ENCODE peak calls at places on chromosomes 2 and 18, in four cellular contexts. O is neuronal stem cell, B is dorsolateral prefrontal cortex, S is aorta. Z is an unnamed sample.

GRCh38 chr2:71831208-71831577 is 316.5 kb downstream of the CYP26B1 start:
- DNase-seq in O (no peak), B (no peak), S (peak; percentile 90), Z (peak; percentile 41)

GRCh38 chr2:158214431-158214830 is 112.8 kb downstream of the UPP2 start:
- DNase-seq in O (no peak), B (no peak), S (no peak), Z (peak; percentile 25)

GRCh38 chr2:111618577-111618930 is 265.4 kb downstream of the ANAPC1 start:
- DNase-seq in O (no peak), B (no peak), S (peak; percentile 69), Z (no peak)

GRCh38 chr2:28662468-28663095 is 89.0 kb upstream of the PPP1CB start:
- DNase-seq in O (no peak), B (no peak), S (peak; percentile 81), Z (peak; percentile 56)

GRCh38 chr18:8801263-8801901 is 96.0 kb downstream of the MTCL1 start:
- DNase-seq in O (no peak), B (no peak), S (no peak), Z (peak; percentile 87)

GRCh38 chr2:231482806-231483391 is 18.6 kb upstream of the NCL start:
- DNase-seq in O (peak; percentile 47), B (peak; percentile 70), S (peak; percentile 85), Z (no peak)

GRCh38 chr2:145914716-145915115 is 1394.8 kb upstream of the ZEB2 start:
- DNase-seq in O (no peak), B (no peak), S (no peak), Z (no peak)

GRCh38 chr2:120013569-120014223 is 819 bp downstream of the EPB41L5 start:
- DNase-seq in O (no peak), B (no peak), S (no peak), Z (no peak)

GRCh38 chr2:227153766-227154486 is 10.1 kb downstream of the COL4A4 start:
- DNase-seq in O (no peak), B (no peak), S (peak; percentile 52), Z (no peak)

GRCh38 chr18:39599251-39599650 is 2033.7 kb upstream of the CELF4 start:
- DNase-seq in O (no peak), B (no peak), S (no peak), Z (no peak)

GRCh38 chr18:12064086-12064763 is 29.4 kb upstream of the ANKRD62 start:
- DNase-seq in O (no peak), B (no peak), S (no peak), Z (no peak)

GRCh38 chr2:66696856-66697255 is 261.9 kb downstream of the MEIS1 start:
- DNase-seq in O (no peak), B (no peak), S (no peak), Z (no peak)

GRCh38 chr2:153163055-153163454 is 315.5 kb downstream of the RPRM start:
- DNase-seq in O (peak; percentile 33), B (no peak), S (no peak), Z (no peak)

GRCh38 chr18:2522112-2522511 is 49.2 kb downstream of the METTL4 start:
- DNase-seq in O (no peak), B (no peak), S (no peak), Z (no peak)

GRCh38 chr2:205198130-205198505 is 484.2 kb upstream of the NRP2 start:
- DNase-seq in O (no peak), B (no peak), S (peak; percentile 53), Z (peak; percentile 84)

GRCh38 chr2:133296396-133296795 is 271.9 kb downstream of the NCKAP5 start:
- DNase-seq in O (no peak), B (no peak), S (no peak), Z (no peak)

GRCh38 chr2:177338177-177338721 is 54.3 kb upstream of the AGPS start:
- DNase-seq in O (no peak), B (no peak), S (no peak), Z (no peak)

GRCh38 chr18:7590800-7591560 is 23.9 kb downstream of the PTPRM start:
- DNase-seq in O (no peak), B (no peak), S (no peak), Z (no peak)

GRCh38 chr18:45435810-45436209 is 179.5 kb upstream of the SLC14A2 start:
- DNase-seq in O (no peak), B (no peak), S (no peak), Z (no peak)

GRCh38 chr2:73982140-73982617 is 2.5 kb upstream of the TET3 start:
- DNase-seq in O (no peak), B (no peak), S (peak; percentile 50), Z (no peak)

GRCh38 chr2:19623488-19623887 is 265.1 kb upstream of the OSR1 start:
- DNase-seq in O (no peak), B (no peak), S (no peak), Z (peak; percentile 55)

GRCh38 chr2:26568076-26568890 is 72.9 kb downstream of the CIB4 start:
- DNase-seq in O (no peak), B (no peak), S (no peak), Z (no peak)

GRCh38 chr18:36350839-36351474 is 53.4 kb downstream of the FHOD3 start:
- DNase-seq in O (no peak), B (no peak), S (no peak), Z (no peak)

GRCh38 chr18:76421291-76422078 is 73.6 kb downstream of the ZNF516 start:
- DNase-seq in O (no peak), B (no peak), S (no peak), Z (no peak)

GRCh38 chr18:2981212-2981728 is 31.7 kb downstream of the LPIN2 start:
- DNase-seq in O (no peak), B (no peak), S (no peak), Z (peak; percentile 91)

GRCh38 chr2:149679286-149679685 is 91.7 kb upstream of the MMADHC start:
- DNase-seq in O (no peak), B (no peak), S (no peak), Z (no peak)

GRCh38 chr2:53127061-53127650 is 640.4 kb upstream of the CHAC2 start:
- DNase-seq in O (no peak), B (no peak), S (no peak), Z (no peak)

GRCh38 chr18:58253871-58254270 is 209.8 kb downstream of the NEDD4L start:
- DNase-seq in O (no peak), B (no peak), S (no peak), Z (no peak)

GRCh38 chr2:159513745-159514144 is 102.6 kb downstream of the BAZ2B start:
- DNase-seq in O (no peak), B (no peak), S (no peak), Z (no peak)

GRCh38 chr2:128032092-128032491 is 4.2 kb upstream of the SAP130 start:
- DNase-seq in O (no peak), B (no peak), S (no peak), Z (no peak)

GRCh38 chr2:152062130-152063091 is 36.4 kb downstream of the CACNB4 start:
- DNase-seq in O (no peak), B (peak; percentile 51), S (peak; percentile 65), Z (peak; percentile 73)

GRCh38 chr2:46723346-46723745 is 192.3 kb downstream of the MCFD2 start:
- DNase-seq in O (no peak), B (no peak), S (no peak), Z (no peak)

GRCh38 chr2:8513601-8514273 is 168.1 kb upstream of the ID2 start:
- DNase-seq in O (no peak), B (no peak), S (peak; percentile 27), Z (no peak)

GRCh38 chr2:8515390-8515761 is 166.5 kb upstream of the ID2 start:
- DNase-seq in O (no peak), B (no peak), S (peak; percentile 58), Z (no peak)

GRCh38 chr2:8514274-8514662 is 167.6 kb upstream of the ID2 start:
- DNase-seq in O (no peak), B (no peak), S (no peak), Z (no peak)

GRCh38 chr2:8515864-8516533 is 165.9 kb upstream of the ID2 start:
- DNase-seq in O (no peak), B (no peak), S (no peak), Z (no peak)

DNA sequence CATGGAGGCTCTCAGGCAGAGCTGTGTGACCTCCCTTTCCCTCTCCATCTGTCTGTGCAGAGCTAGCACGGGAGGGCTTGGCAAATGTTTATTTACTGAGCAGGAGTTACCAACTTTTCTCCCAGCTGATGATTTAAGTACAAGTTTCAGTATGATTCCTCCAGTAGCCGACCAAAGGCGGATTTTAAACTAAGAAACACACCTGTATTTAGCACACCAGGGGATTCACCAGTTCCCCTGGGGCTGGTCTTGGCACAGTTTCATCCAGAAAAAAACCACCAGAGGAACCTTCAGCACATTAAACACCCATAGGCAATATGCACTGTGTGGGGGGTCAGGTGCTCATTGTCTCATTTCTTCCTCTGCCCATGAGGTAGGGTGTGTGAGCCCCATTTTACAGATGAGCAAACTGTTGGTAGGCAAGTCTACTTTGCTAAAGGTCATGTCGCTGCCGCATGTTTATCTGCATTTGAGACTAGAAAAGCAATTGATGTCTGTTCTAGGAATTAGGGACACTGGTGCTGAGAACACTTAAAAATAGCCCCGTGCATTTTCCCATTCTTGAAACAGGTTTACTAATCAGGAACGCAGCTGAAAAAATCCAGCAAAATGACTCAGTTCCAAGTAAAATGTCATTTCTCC is 167.0 kb upstream of the ID2 start:
- DNase-seq in O (no peak), B (no peak), S (no peak), Z (no peak)
- H3K4me3 ChIP-seq in O (no peak overlapping the region), B (no peak overlapping the region), S (no peak overlapping the region), Z (no peak overlapping the region)

GRCh38 chr2:240154606-240155005 is 14.1 kb upstream of the OTOS start:
- DNase-seq in O (no peak), B (no peak), S (peak; percentile 28), Z (no peak)
- H3K4me3 ChIP-seq in O (no peak overlapping the region), B (no peak overlapping the region), S (no peak overlapping the region), Z (no peak overlapping the region)

GRCh38 chr2:479031-479430 is 191.1 kb upstream of the ALKAL2 start:
- DNase-seq in O (no peak), B (no peak), S (no peak), Z (no peak)

GRCh38 chr2:481388-481787 is 193.5 kb upstream of the ALKAL2 start:
- DNase-seq in O (no peak), B (no peak), S (no peak), Z (no peak)

DNA sequence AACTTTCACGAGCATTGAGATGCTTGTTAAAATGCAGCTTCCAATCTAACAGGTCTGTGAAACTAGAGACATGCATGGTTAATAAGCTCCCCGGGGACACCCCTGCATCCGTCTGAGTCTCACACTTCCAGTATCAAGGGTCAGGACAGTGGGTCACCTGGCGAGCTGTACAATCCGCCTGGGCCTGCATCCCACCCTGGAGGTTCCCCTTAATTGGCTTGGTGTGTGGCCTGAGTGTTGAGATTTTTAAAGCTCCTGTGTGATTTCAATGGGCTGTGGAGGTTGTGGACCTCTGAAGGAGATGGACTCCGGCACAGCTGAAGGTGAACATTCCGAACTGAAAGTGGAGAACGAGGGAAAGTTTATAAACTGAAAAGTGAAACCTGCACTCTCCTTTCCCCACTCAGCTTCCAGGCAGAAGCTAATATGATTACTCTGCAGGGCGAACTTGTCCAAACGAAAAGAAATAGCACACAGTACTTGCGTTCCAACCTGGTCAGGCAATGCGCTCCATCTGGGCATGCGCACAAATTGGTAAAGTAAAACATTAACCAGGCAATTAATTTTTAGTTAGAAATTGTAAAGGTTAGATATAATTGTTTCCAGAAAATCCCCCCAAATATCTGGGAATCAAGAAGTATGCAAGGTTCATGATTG is 191.7 kb upstream of the ALKAL2 start:
- DNase-seq in O (no peak), B (no peak), S (no peak), Z (no peak)
- H3K4me3 ChIP-seq in O (no peak overlapping the region), B (no peak overlapping the region), S (no peak overlapping the region), Z (no peak overlapping the region)

DNA sequence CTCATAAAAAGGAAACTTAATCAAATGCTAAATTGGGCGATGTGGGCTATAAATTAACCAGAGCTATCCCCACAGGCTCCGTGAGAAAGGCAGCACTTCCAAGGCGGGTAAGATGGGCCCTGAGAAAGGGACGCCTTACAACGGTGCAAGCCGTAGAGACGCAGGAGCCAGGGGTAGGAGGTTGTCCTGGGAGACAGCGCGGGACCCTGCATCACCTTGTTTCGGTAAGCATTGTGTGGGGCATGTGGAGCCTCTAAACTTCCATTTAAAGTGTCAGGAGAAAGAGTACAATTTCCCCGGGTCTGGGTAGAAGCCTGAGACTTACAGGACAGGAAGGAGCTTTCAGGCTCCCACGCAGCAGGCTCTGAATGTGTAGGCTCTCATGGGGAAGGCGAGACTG is 1.2 kb upstream of the PER2 start:
- DNase-seq in O (no peak), B (no peak), S (peak; percentile 46), Z (no peak)
- H3K4me3 ChIP-seq in O (peak overlapping the region; percentile 90), B (peak overlapping the region; percentile 90), S (no peak overlapping the region), Z (peak overlapping the region; percentile 77)